ENCODE peak calls at places on chromosomes 13 and 19, in ten cellular contexts. C is stimulated activated CD8-positive, alpha-beta memory T cell treated with anti-CD3 and anti-CD28 coated beads, Interleukin-4, amount 100 ng/mL, for 1 hour; R is posterior cingulate gyrus; D is mucosa of gallbladder; I is AG10803; G is thoracic aorta; V is CD8-positive, alpha-beta memory T cell; P is sciatic nerve; M is NCI-H1436 treated with DMSO at 0.1 percent for 48 hours; W is iris pigment epithelial cell. U is an unnamed sample.

GRCh38 chr13:79782541-79783216 is 301.7 kb downstream of the NDFIP2 start:
- DNase-seq in R (peak; percentile 27), I (peak; percentile 10), C (no peak), D (no peak), P (peak; percentile 69), M (no peak), V (no peak), W (peak; percentile 65), G (no peak), U (no peak)

GRCh38 chr13:39051157-39051556 is 12.9 kb downstream of the NHLRC3 start:
- DNase-seq in C (no peak), P (no peak), V (no peak), W (peak; percentile 49), D (no peak), I (peak; percentile 55), G (no peak), R (no peak), M (peak; percentile 0), U (no peak)

GRCh38 chr13:40221460-40222201 is 444.8 kb downstream of the FOXO1 start:
- DNase-seq in M (no peak), C (no peak), D (peak; percentile 18), I (peak; percentile 37), V (peak; percentile 71), W (peak; percentile 99), P (no peak), R (no peak), G (no peak), U (no peak)

GRCh38 chr19:30171795-30172642 is 200.2 kb upstream of the ZNF536 start:
- DNase-seq in V (no peak), G (no peak), C (no peak), P (peak; percentile 9), W (no peak), R (no peak), I (no peak), D (no peak), M (no peak), U (no peak)

GRCh38 chr19:38731654-38732301 is 12.5 kb downstream of the CAPN12 start:
- DNase-seq in G (no peak), R (peak; percentile 9), P (peak; percentile 51), I (no peak), V (no peak), D (peak; percentile 80), C (no peak), W (no peak), M (no peak), U (no peak)

GRCh38 chr13:49681837-49682236 is 9.4 kb downstream of the EBPL start:
- DNase-seq in W (peak; percentile 62), P (no peak), C (no peak), I (peak; percentile 53), G (no peak), M (no peak), D (no peak), V (no peak), R (no peak), U (no peak)

GRCh38 chr13:113584205-113584869 is at the start of gene TFDP1:
- DNase-seq in P (peak; percentile 79), W (peak; percentile 86), R (peak; percentile 78), V (peak; percentile 54), D (peak; percentile 71), M (peak; percentile 24), I (peak; percentile 76), C (no peak), G (no peak), U (peak; percentile 89)

GRCh38 chr13:111153977-111154332 is 38.8 kb downstream of the ARHGEF7 start:
- DNase-seq in C (no peak), W (no peak), D (no peak), M (no peak), I (peak; percentile 35), R (peak; percentile 16), G (no peak), V (no peak), P (no peak), U (peak; percentile 53)

GRCh38 chr13:20006206-20006605 is 47.7 kb downstream of the ZMYM2 start:
- DNase-seq in R (no peak), M (no peak), V (no peak), W (peak; percentile 77), P (no peak), D (no peak), G (no peak), C (no peak), I (no peak), U (no peak)